ENCODE peak calls at places on chromosomes 11 and 22, in five cellular contexts. One of them, this sample, is unnamed.

GRCh38 chr11:120532511-120533196 is 21.1 kb downstream of the GRIK4 start:
- DNase-seq in WTC11: no peak
- DNase-seq in AG09309: peak
- DNase-seq in HCT116: no peak
- DNase-seq in Peyer's patch: no peak
- DNase-seq in this sample: no peak

GRCh38 chr11:119974051-119974450 is 163.9 kb downstream of the TRIM29 start:
- DNase-seq in WTC11: no peak
- DNase-seq in AG09309: no peak
- DNase-seq in HCT116: no peak
- DNase-seq in Peyer's patch: no peak
- DNase-seq in this sample: no peak

GRCh38 chr22:25666308-25666707 is 75.7 kb upstream of the MYO18B start:
- DNase-seq in WTC11: peak
- DNase-seq in AG09309: no peak
- DNase-seq in HCT116: no peak
- DNase-seq in Peyer's patch: peak
- DNase-seq in this sample: no peak

GRCh38 chr11:118200901-118201680 is 23.7 kb downstream of the JAML start:
- DNase-seq in WTC11: no peak
- DNase-seq in AG09309: no peak
- DNase-seq in HCT116: no peak
- DNase-seq in Peyer's patch: no peak
- DNase-seq in this sample: no peak

GRCh38 chr11:92198276-92198675 is 26.3 kb upstream of the FAT3 start:
- DNase-seq in WTC11: no peak
- DNase-seq in AG09309: no peak
- DNase-seq in HCT116: no peak
- DNase-seq in Peyer's patch: no peak
- DNase-seq in this sample: no peak

GRCh38 chr11:3021125-3021524 is 29.0 kb upstream of the NAP1L4 start:
- DNase-seq in WTC11: peak
- DNase-seq in AG09309: no peak
- DNase-seq in HCT116: peak
- DNase-seq in Peyer's patch: peak
- DNase-seq in this sample: peak

GRCh38 chr11:14836106-14836492 is 55.9 kb downstream of the CYP2R1 start:
- DNase-seq in WTC11: no peak
- DNase-seq in AG09309: no peak
- DNase-seq in HCT116: no peak
- DNase-seq in Peyer's patch: no peak
- DNase-seq in this sample: no peak

GRCh38 chr11:121614661-121615240 is 162.0 kb upstream of the SORL1-AS1 start:
- DNase-seq in WTC11: peak
- DNase-seq in AG09309: no peak
- DNase-seq in HCT116: no peak
- DNase-seq in Peyer's patch: no peak
- DNase-seq in this sample: no peak

GRCh38 chr22:46830001-46830715 is 67.7 kb downstream of the TBC1D22A start:
- DNase-seq in WTC11: no peak
- DNase-seq in AG09309: no peak
- DNase-seq in HCT116: no peak
- DNase-seq in Peyer's patch: no peak
- DNase-seq in this sample: no peak

GRCh38 chr22:49088801-49089791 is 738.6 kb downstream of the BRD1 start:
- DNase-seq in WTC11: no peak
- DNase-seq in AG09309: no peak
- DNase-seq in HCT116: no peak
- DNase-seq in Peyer's patch: no peak
- DNase-seq in this sample: no peak

GRCh38 chr11:13923182-13923581 is 39.3 kb upstream of the SPON1 start:
- DNase-seq in WTC11: no peak
- DNase-seq in AG09309: no peak
- DNase-seq in HCT116: peak
- DNase-seq in Peyer's patch: no peak
- DNase-seq in this sample: no peak

GRCh38 chr11:107962181-107962580 is 33.9 kb downstream of the RAB39A start:
- DNase-seq in WTC11: no peak
- DNase-seq in AG09309: no peak
- DNase-seq in HCT116: no peak
- DNase-seq in Peyer's patch: no peak
- DNase-seq in this sample: no peak

GRCh38 chr11:33379931-33380330 is 122.8 kb downstream of the HIPK3 start:
- DNase-seq in WTC11: no peak
- DNase-seq in AG09309: no peak
- DNase-seq in HCT116: no peak
- DNase-seq in Peyer's patch: no peak
- DNase-seq in this sample: peak

GRCh38 chr11:116701297-116701801 is 71.4 kb downstream of the BUD13 start:
- DNase-seq in WTC11: no peak
- DNase-seq in AG09309: no peak
- DNase-seq in HCT116: no peak
- DNase-seq in Peyer's patch: peak
- DNase-seq in this sample: no peak

GRCh38 chr22:37330200-37331033 is 48.1 kb downstream of the CYTH4 start:
- DNase-seq in WTC11: peak
- DNase-seq in AG09309: peak
- DNase-seq in HCT116: peak
- DNase-seq in Peyer's patch: peak
- DNase-seq in this sample: peak

GRCh38 chr11:23471878-23472277 is 611.6 kb upstream of the CCDC179 start:
- DNase-seq in WTC11: no peak
- DNase-seq in AG09309: no peak
- DNase-seq in HCT116: no peak
- DNase-seq in Peyer's patch: no peak
- DNase-seq in this sample: no peak

GRCh38 chr22:42299586-42300285 is 29.3 kb upstream of the TCF20 start:
- DNase-seq in WTC11: peak
- DNase-seq in AG09309: no peak
- DNase-seq in HCT116: no peak
- DNase-seq in Peyer's patch: no peak
- DNase-seq in this sample: peak

GRCh38 chr11:369336-370018 is at the start of gene B4GALNT4:
- DNase-seq in WTC11: peak
- DNase-seq in AG09309: no peak
- DNase-seq in HCT116: no peak
- DNase-seq in Peyer's patch: no peak
- DNase-seq in this sample: no peak

GRCh38 chr11:2473361-2474058 is 28.7 kb downstream of the KCNQ1 start:
- DNase-seq in WTC11: no peak
- DNase-seq in AG09309: no peak
- DNase-seq in HCT116: no peak
- DNase-seq in Peyer's patch: no peak
- DNase-seq in this sample: no peak

GRCh38 chr11:134475951-134476350 is 63.9 kb upstream of the B3GAT1 start:
- DNase-seq in WTC11: no peak
- DNase-seq in AG09309: no peak
- DNase-seq in HCT116: no peak
- DNase-seq in Peyer's patch: peak
- DNase-seq in this sample: no peak

GRCh38 chr11:62601114-62601363 is 626 bp downstream of the MTA2 start:
- DNase-seq in WTC11: no peak
- DNase-seq in AG09309: no peak
- DNase-seq in HCT116: no peak
- DNase-seq in Peyer's patch: peak
- DNase-seq in this sample: no peak

GRCh38 chr11:79697905-79698304 is 257.1 kb upstream of the TENM4 start:
- DNase-seq in WTC11: no peak
- DNase-seq in AG09309: no peak
- DNase-seq in HCT116: no peak
- DNase-seq in Peyer's patch: no peak
- DNase-seq in this sample: no peak

GRCh38 chr11:58927393-58928081 is 11.8 kb upstream of the GLYATL1 start:
- DNase-seq in WTC11: peak
- DNase-seq in AG09309: no peak
- DNase-seq in HCT116: no peak
- DNase-seq in Peyer's patch: peak
- DNase-seq in this sample: no peak

GRCh38 chr11:1924121-1924520 is 4.6 kb downstream of the TNNT3 start:
- DNase-seq in WTC11: no peak
- DNase-seq in AG09309: no peak
- DNase-seq in HCT116: no peak
- DNase-seq in Peyer's patch: no peak
- DNase-seq in this sample: no peak

GRCh38 chr11:75140269-75141138 is 10.4 kb upstream of the SLCO2B1 start:
- DNase-seq in WTC11: peak
- DNase-seq in AG09309: no peak
- DNase-seq in HCT116: peak
- DNase-seq in Peyer's patch: peak
- DNase-seq in this sample: peak

GRCh38 chr22:44689173-44689572 is 12.8 kb upstream of the PRR5 start:
- DNase-seq in WTC11: no peak
- DNase-seq in AG09309: no peak
- DNase-seq in HCT116: peak
- DNase-seq in Peyer's patch: no peak
- DNase-seq in this sample: no peak

GRCh38 chr11:19832901-19833300 is 120.3 kb downstream of the NAV2 start:
- DNase-seq in WTC11: no peak
- DNase-seq in AG09309: no peak
- DNase-seq in HCT116: no peak
- DNase-seq in Peyer's patch: no peak
- DNase-seq in this sample: no peak

GRCh38 chr11:93248602-93249001 is 50.8 kb upstream of the SLC36A4 start:
- DNase-seq in WTC11: no peak
- DNase-seq in AG09309: no peak
- DNase-seq in HCT116: peak
- DNase-seq in Peyer's patch: no peak
- DNase-seq in this sample: no peak
- TF ChIP-seq CTCF in WTC11: no peak
- TF ChIP-seq CTCF in AG09309: peak
- TF ChIP-seq CTCF in HCT116: peak
- TF ChIP-seq CTCF in Peyer's patch: no peak
- TF ChIP-seq CTCF in this sample: no peak

GRCh38 chr22:22516992-22517391 is 3.1 kb downstream of the ZNF280A start:
- DNase-seq in WTC11: no peak
- DNase-seq in AG09309: no peak
- DNase-seq in HCT116: no peak
- DNase-seq in Peyer's patch: no peak
- DNase-seq in this sample: no peak
- TF ChIP-seq CTCF in WTC11: no peak
- TF ChIP-seq CTCF in AG09309: no peak
- TF ChIP-seq CTCF in HCT116: no peak
- TF ChIP-seq CTCF in Peyer's patch: no peak
- TF ChIP-seq CTCF in this sample: no peak

DNA sequence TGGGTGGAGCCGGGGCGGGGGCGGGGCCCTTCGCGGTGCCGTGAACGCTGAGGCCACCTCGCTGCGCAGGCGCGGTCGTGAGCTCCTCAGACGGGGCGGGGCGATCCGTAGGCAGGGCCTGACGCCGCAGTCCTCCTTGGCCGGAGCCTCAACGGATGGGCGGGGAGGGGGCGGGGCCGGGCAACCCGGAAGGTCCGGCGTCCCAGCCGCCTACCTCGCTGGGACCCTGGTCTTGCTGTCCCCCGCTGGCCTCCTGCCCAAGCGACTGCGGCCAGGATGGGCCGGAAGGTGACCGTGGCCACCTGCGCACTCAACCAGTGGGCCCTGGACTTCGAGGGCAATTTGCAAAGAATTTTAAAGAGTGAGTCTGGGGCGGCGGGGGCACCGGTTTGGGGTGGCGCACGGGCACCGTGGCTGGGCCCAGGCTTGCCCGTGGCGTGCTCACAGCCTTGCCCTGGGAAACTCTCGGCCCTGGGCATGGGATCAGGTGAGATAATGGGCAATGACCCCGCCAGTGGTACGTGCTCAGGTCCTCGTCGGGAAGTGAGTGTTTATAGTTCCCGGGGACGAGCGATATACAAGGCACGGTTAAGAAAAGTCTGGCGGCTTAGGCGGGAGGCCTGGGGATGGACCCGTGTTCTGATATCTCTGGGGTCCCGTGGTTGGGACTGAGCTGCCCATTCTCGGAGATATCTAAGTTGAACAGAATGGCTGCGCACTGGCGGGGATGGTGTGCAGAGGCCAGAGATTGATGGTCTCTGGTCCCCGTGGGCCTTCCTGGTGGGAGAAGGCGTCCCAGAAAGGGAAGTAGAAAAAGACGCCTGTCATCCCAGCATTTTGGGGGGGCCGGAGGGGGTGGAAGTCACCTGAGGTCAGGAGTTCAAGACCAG is at the start of gene NADSYN1:
- DNase-seq in WTC11: peak
- DNase-seq in AG09309: peak
- DNase-seq in HCT116: peak
- DNase-seq in Peyer's patch: peak
- DNase-seq in this sample: peak
- TF ChIP-seq CTCF in WTC11: no peak
- TF ChIP-seq CTCF in AG09309: no peak
- TF ChIP-seq CTCF in HCT116: no peak
- TF ChIP-seq CTCF in Peyer's patch: no peak
- TF ChIP-seq CTCF in this sample: no peak

GRCh38 chr11:27482793-27483192 is 10.2 kb upstream of the LGR4 start:
- DNase-seq in WTC11: no peak
- DNase-seq in AG09309: no peak
- DNase-seq in HCT116: no peak
- DNase-seq in Peyer's patch: no peak
- DNase-seq in this sample: no peak
- TF ChIP-seq CTCF in WTC11: no peak
- TF ChIP-seq CTCF in AG09309: no peak
- TF ChIP-seq CTCF in HCT116: no peak
- TF ChIP-seq CTCF in Peyer's patch: no peak
- TF ChIP-seq CTCF in this sample: no peak

GRCh38 chr11:12694182-12694531 is 19.9 kb downstream of the TEAD1 start:
- DNase-seq in WTC11: no peak
- DNase-seq in AG09309: no peak
- DNase-seq in HCT116: no peak
- DNase-seq in Peyer's patch: no peak
- DNase-seq in this sample: no peak

GRCh38 chr11:12692238-12693074 is 18.2 kb downstream of the TEAD1 start:
- DNase-seq in WTC11: no peak
- DNase-seq in AG09309: peak
- DNase-seq in HCT116: peak
- DNase-seq in Peyer's patch: peak
- DNase-seq in this sample: no peak

GRCh38 chr11:12693075-12693473 is 18.9 kb downstream of the TEAD1 start:
- DNase-seq in WTC11: no peak
- DNase-seq in AG09309: no peak
- DNase-seq in HCT116: no peak
- DNase-seq in Peyer's patch: no peak
- DNase-seq in this sample: no peak

GRCh38 chr11:12695221-12695794 is 21.1 kb downstream of the TEAD1 start:
- DNase-seq in WTC11: no peak
- DNase-seq in AG09309: no peak
- DNase-seq in HCT116: no peak
- DNase-seq in Peyer's patch: no peak
- DNase-seq in this sample: no peak

GRCh38 chr11:12693485-12694181 is 19.4 kb downstream of the TEAD1 start:
- DNase-seq in WTC11: no peak
- DNase-seq in AG09309: peak
- DNase-seq in HCT116: peak
- DNase-seq in Peyer's patch: peak
- DNase-seq in this sample: no peak
- TF ChIP-seq CTCF in WTC11: no peak
- TF ChIP-seq CTCF in AG09309: no peak
- TF ChIP-seq CTCF in HCT116: no peak
- TF ChIP-seq CTCF in Peyer's patch: no peak
- TF ChIP-seq CTCF in this sample: no peak

GRCh38 chr11:122791836-122792235 is 46.5 kb upstream of the CRTAM start:
- DNase-seq in WTC11: no peak
- DNase-seq in AG09309: no peak
- DNase-seq in HCT116: no peak
- DNase-seq in Peyer's patch: no peak
- DNase-seq in this sample: no peak
- TF ChIP-seq CTCF in WTC11: no peak
- TF ChIP-seq CTCF in AG09309: no peak
- TF ChIP-seq CTCF in HCT116: no peak
- TF ChIP-seq CTCF in Peyer's patch: no peak
- TF ChIP-seq CTCF in this sample: no peak

This sample was measured in GM20000.